ENCODE peak calls at places on chromosomes 1 and 21, in ten cellular contexts. One of them, this sample, is unnamed. For H3K36me3, the result is how much of the 10 kb centered on the place peaks cover.

GRCh38 chr21:37498664-37499063 is 132.1 kb downstream of the DYRK1A start:
- DNase-seq in upper lobe of left lung: no peak
- DNase-seq in neuronal stem cell: no peak
- DNase-seq in hepatocyte: no peak
- DNase-seq in body of pancreas: no peak
- DNase-seq in K562: no peak
- DNase-seq in fibroblast of lung: no peak
- DNase-seq in BE2C: no peak
- DNase-seq in left ventricle myocardium inferior: no peak
- DNase-seq in psoas muscle: no peak
- DNase-seq in this sample: no peak

GRCh38 chr1:57468661-57469523 is 45.0 kb upstream of the DAB1 start:
- DNase-seq in psoas muscle: no peak
- DNase-seq in hepatocyte: no peak
- DNase-seq in left ventricle myocardium inferior: no peak
- DNase-seq in K562: no peak
- DNase-seq in upper lobe of left lung: no peak
- DNase-seq in fibroblast of lung: peak
- DNase-seq in body of pancreas: no peak
- DNase-seq in BE2C: no peak
- DNase-seq in neuronal stem cell: no peak
- DNase-seq in this sample: no peak

GRCh38 chr1:60876952-60877351 is 205.4 kb upstream of the NFIA start:
- DNase-seq in left ventricle myocardium inferior: no peak
- DNase-seq in psoas muscle: no peak
- DNase-seq in fibroblast of lung: no peak
- DNase-seq in K562: no peak
- DNase-seq in neuronal stem cell: no peak
- DNase-seq in BE2C: no peak
- DNase-seq in upper lobe of left lung: no peak
- DNase-seq in body of pancreas: no peak
- DNase-seq in hepatocyte: no peak
- DNase-seq in this sample: no peak

GRCh38 chr1:35544976-35545375 is 12.2 kb downstream of the KIAA0319L start:
- DNase-seq in K562: peak
- DNase-seq in neuronal stem cell: no peak
- DNase-seq in fibroblast of lung: no peak
- DNase-seq in hepatocyte: peak
- DNase-seq in body of pancreas: peak
- DNase-seq in BE2C: peak
- DNase-seq in psoas muscle: peak
- DNase-seq in upper lobe of left lung: peak
- DNase-seq in left ventricle myocardium inferior: no peak
- DNase-seq in this sample: no peak

GRCh38 chr1:173996995-173997394 is 25.2 kb downstream of the RC3H1 start:
- DNase-seq in upper lobe of left lung: no peak
- DNase-seq in left ventricle myocardium inferior: no peak
- DNase-seq in psoas muscle: no peak
- DNase-seq in neuronal stem cell: no peak
- DNase-seq in K562: no peak
- DNase-seq in hepatocyte: no peak
- DNase-seq in fibroblast of lung: no peak
- DNase-seq in BE2C: no peak
- DNase-seq in body of pancreas: no peak
- DNase-seq in this sample: no peak

GRCh38 chr1:245677446-245678240 is 522.9 kb downstream of the KIF26B start:
- DNase-seq in psoas muscle: no peak
- DNase-seq in body of pancreas: no peak
- DNase-seq in neuronal stem cell: no peak
- DNase-seq in left ventricle myocardium inferior: no peak
- DNase-seq in fibroblast of lung: peak
- DNase-seq in BE2C: no peak
- DNase-seq in hepatocyte: no peak
- DNase-seq in K562: no peak
- DNase-seq in upper lobe of left lung: no peak
- DNase-seq in this sample: no peak

GRCh38 chr1:71074681-71075080 is 6.2 kb downstream of the ZRANB2 start:
- DNase-seq in body of pancreas: no peak
- DNase-seq in fibroblast of lung: no peak
- DNase-seq in left ventricle myocardium inferior: no peak
- DNase-seq in hepatocyte: no peak
- DNase-seq in neuronal stem cell: no peak
- DNase-seq in K562: no peak
- DNase-seq in BE2C: no peak
- DNase-seq in psoas muscle: no peak
- DNase-seq in upper lobe of left lung: no peak
- DNase-seq in this sample: no peak

GRCh38 chr1:150567717-150568561 is 11.5 kb downstream of the MCL1 start:
- DNase-seq in psoas muscle: peak
- DNase-seq in BE2C: peak
- DNase-seq in left ventricle myocardium inferior: peak
- DNase-seq in neuronal stem cell: peak
- DNase-seq in upper lobe of left lung: peak
- DNase-seq in body of pancreas: peak
- DNase-seq in fibroblast of lung: peak
- DNase-seq in K562: peak
- DNase-seq in hepatocyte: peak
- DNase-seq in this sample: peak

GRCh38 chr21:35021546-35021945 is 27.6 kb downstream of the RUNX1 start:
- DNase-seq in left ventricle myocardium inferior: no peak
- DNase-seq in neuronal stem cell: no peak
- DNase-seq in psoas muscle: no peak
- DNase-seq in body of pancreas: no peak
- DNase-seq in K562: no peak
- DNase-seq in upper lobe of left lung: no peak
- DNase-seq in BE2C: no peak
- DNase-seq in fibroblast of lung: no peak
- DNase-seq in hepatocyte: no peak
- DNase-seq in this sample: no peak

GRCh38 chr21:35024071-35024420 is 25.1 kb downstream of the RUNX1 start:
- DNase-seq in K562: no peak
- DNase-seq in body of pancreas: no peak
- DNase-seq in upper lobe of left lung: no peak
- DNase-seq in psoas muscle: no peak
- DNase-seq in BE2C: no peak
- DNase-seq in fibroblast of lung: no peak
- DNase-seq in neuronal stem cell: no peak
- DNase-seq in hepatocyte: no peak
- DNase-seq in left ventricle myocardium inferior: no peak
- DNase-seq in this sample: no peak

GRCh38 chr21:35024475-35024874 is 24.6 kb downstream of the RUNX1 start:
- DNase-seq in body of pancreas: no peak
- DNase-seq in fibroblast of lung: no peak
- DNase-seq in neuronal stem cell: no peak
- DNase-seq in K562: no peak
- DNase-seq in BE2C: no peak
- DNase-seq in upper lobe of left lung: no peak
- DNase-seq in hepatocyte: no peak
- DNase-seq in left ventricle myocardium inferior: no peak
- DNase-seq in psoas muscle: no peak
- DNase-seq in this sample: no peak

GRCh38 chr21:35025206-35026152 is 23.6 kb downstream of the RUNX1 start:
- DNase-seq in BE2C: no peak
- DNase-seq in psoas muscle: no peak
- DNase-seq in upper lobe of left lung: no peak
- DNase-seq in body of pancreas: no peak
- DNase-seq in K562: no peak
- DNase-seq in hepatocyte: no peak
- DNase-seq in neuronal stem cell: no peak
- DNase-seq in left ventricle myocardium inferior: no peak
- DNase-seq in fibroblast of lung: no peak
- DNase-seq in this sample: no peak

GRCh38 chr21:35023396-35024070 is 25.6 kb downstream of the RUNX1 start:
- DNase-seq in left ventricle myocardium inferior: no peak
- DNase-seq in fibroblast of lung: no peak
- DNase-seq in neuronal stem cell: no peak
- DNase-seq in body of pancreas: no peak
- DNase-seq in BE2C: no peak
- DNase-seq in upper lobe of left lung: no peak
- DNase-seq in psoas muscle: no peak
- DNase-seq in K562: no peak
- DNase-seq in hepatocyte: peak
- DNase-seq in this sample: no peak
- H3K36me3 ChIP-seq in left ventricle myocardium inferior: under half
- H3K36me3 ChIP-seq in fibroblast of lung: under half
- H3K36me3 ChIP-seq in neuronal stem cell: under half
- H3K36me3 ChIP-seq in body of pancreas: under half
- H3K36me3 ChIP-seq in BE2C: under half
- H3K36me3 ChIP-seq in upper lobe of left lung: under half
- H3K36me3 ChIP-seq in psoas muscle: half or more
- H3K36me3 ChIP-seq in K562: under half
- H3K36me3 ChIP-seq in hepatocyte: under half
- H3K36me3 ChIP-seq in this sample: under half

DNA sequence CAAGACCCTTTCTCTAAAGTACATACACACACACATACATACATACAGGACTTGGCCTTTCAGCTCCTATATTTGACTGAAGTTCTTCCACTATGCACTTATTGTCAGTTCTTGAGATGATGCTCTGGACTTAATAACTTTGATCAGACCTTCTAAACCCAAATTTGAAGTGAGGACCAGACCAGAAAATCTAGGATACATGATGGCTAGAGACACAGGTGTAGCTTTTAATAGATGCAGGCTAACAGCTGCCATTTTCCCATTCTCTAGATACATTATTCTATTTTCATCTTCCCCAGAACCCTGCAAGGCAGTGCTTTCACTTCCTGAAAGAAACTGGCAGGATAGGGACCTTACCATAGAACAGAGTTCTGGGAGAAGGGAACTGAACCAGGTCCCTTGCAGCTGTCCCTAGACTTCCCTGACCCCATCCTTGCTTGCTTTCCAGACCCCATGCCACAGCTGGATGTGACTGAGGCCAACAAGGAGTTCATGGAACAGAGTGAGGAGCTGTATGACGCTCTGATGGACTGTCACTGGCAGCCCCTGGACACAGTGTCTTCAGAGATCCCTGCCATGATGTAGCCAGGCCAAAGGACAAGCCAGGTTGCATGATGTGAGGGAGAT is 14.9 kb upstream of the RAB42 start:
- DNase-seq in psoas muscle: no peak
- DNase-seq in neuronal stem cell: no peak
- DNase-seq in body of pancreas: no peak
- DNase-seq in fibroblast of lung: no peak
- DNase-seq in upper lobe of left lung: no peak
- DNase-seq in K562: peak
- DNase-seq in BE2C: no peak
- DNase-seq in left ventricle myocardium inferior: no peak
- DNase-seq in hepatocyte: no peak
- DNase-seq in this sample: peak
- H3K36me3 ChIP-seq in psoas muscle: half or more
- H3K36me3 ChIP-seq in neuronal stem cell: under half
- H3K36me3 ChIP-seq in body of pancreas: under half
- H3K36me3 ChIP-seq in fibroblast of lung: under half
- H3K36me3 ChIP-seq in upper lobe of left lung: half or more
- H3K36me3 ChIP-seq in K562: half or more
- H3K36me3 ChIP-seq in BE2C: under half
- H3K36me3 ChIP-seq in left ventricle myocardium inferior: half or more
- H3K36me3 ChIP-seq in hepatocyte: under half
- H3K36me3 ChIP-seq in this sample: under half

GRCh38 chr1:235108876-235109275 is 19.8 kb downstream of the TOMM20 start:
- DNase-seq in left ventricle myocardium inferior: no peak
- DNase-seq in body of pancreas: no peak
- DNase-seq in fibroblast of lung: no peak
- DNase-seq in BE2C: no peak
- DNase-seq in neuronal stem cell: no peak
- DNase-seq in psoas muscle: no peak
- DNase-seq in hepatocyte: no peak
- DNase-seq in K562: no peak
- DNase-seq in upper lobe of left lung: no peak
- DNase-seq in this sample: no peak

GRCh38 chr1:235111107-235111506 is 17.5 kb downstream of the TOMM20 start:
- DNase-seq in hepatocyte: no peak
- DNase-seq in psoas muscle: no peak
- DNase-seq in neuronal stem cell: no peak
- DNase-seq in left ventricle myocardium inferior: no peak
- DNase-seq in upper lobe of left lung: no peak
- DNase-seq in K562: no peak
- DNase-seq in fibroblast of lung: no peak
- DNase-seq in BE2C: no peak
- DNase-seq in body of pancreas: no peak
- DNase-seq in this sample: no peak

GRCh38 chr1:235108185-235108593 is 20.4 kb downstream of the TOMM20 start:
- DNase-seq in fibroblast of lung: no peak
- DNase-seq in upper lobe of left lung: no peak
- DNase-seq in neuronal stem cell: no peak
- DNase-seq in K562: no peak
- DNase-seq in left ventricle myocardium inferior: no peak
- DNase-seq in body of pancreas: no peak
- DNase-seq in BE2C: no peak
- DNase-seq in hepatocyte: no peak
- DNase-seq in psoas muscle: no peak
- DNase-seq in this sample: no peak

GRCh38 chr1:235113183-235113917 is 15.3 kb downstream of the TOMM20 start:
- DNase-seq in psoas muscle: no peak
- DNase-seq in hepatocyte: no peak
- DNase-seq in left ventricle myocardium inferior: no peak
- DNase-seq in K562: peak
- DNase-seq in fibroblast of lung: peak
- DNase-seq in BE2C: no peak
- DNase-seq in body of pancreas: no peak
- DNase-seq in upper lobe of left lung: no peak
- DNase-seq in neuronal stem cell: no peak
- DNase-seq in this sample: no peak

DNA sequence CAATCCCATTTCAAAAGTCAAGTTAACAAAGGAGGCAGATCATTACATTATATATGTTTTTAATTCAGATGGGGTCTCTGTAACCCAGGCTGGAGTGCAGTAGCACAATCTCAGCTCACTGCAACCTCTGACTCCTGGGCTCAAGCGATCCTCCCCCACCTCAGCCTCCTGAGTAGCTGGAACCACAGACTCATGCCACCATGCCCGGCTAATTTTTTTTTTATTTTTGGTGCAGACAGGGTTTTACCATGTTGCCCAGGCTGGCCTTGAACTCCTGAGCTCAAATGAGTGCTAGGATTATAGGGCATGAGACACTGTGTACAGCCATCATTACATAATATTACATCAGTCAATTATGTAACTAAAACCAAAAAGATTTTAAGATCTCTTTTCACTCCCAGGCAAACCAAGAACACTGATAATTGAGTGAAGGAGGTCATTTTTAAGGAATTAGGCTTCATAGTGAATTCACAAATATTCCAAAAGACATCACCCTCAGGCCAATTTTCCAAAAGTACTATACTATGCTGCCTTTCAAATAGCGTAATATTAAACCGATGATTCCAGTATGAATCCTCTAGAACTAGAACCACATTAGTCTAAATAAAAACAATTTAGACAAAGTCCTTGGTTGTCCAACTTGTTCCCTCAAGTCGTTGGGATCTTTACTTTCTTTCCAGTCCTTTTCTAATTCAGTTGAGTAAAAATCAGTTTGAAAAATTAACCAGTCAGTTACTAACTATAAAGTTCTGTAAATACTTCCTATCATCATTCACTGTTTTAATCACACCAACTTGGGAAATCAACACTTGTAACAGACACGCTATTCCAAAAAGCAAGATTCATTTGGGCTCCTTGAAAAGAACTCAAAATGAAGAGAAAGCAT is 16.1 kb downstream of the TOMM20 start:
- DNase-seq in BE2C: no peak
- DNase-seq in neuronal stem cell: no peak
- DNase-seq in fibroblast of lung: no peak
- DNase-seq in K562: no peak
- DNase-seq in hepatocyte: no peak
- DNase-seq in body of pancreas: no peak
- DNase-seq in upper lobe of left lung: no peak
- DNase-seq in psoas muscle: no peak
- DNase-seq in left ventricle myocardium inferior: no peak
- DNase-seq in this sample: no peak
- H3K36me3 ChIP-seq in BE2C: half or more
- H3K36me3 ChIP-seq in neuronal stem cell: under half
- H3K36me3 ChIP-seq in fibroblast of lung: under half
- H3K36me3 ChIP-seq in K562: half or more
- H3K36me3 ChIP-seq in hepatocyte: under half
- H3K36me3 ChIP-seq in body of pancreas: under half
- H3K36me3 ChIP-seq in upper lobe of left lung: half or more
- H3K36me3 ChIP-seq in psoas muscle: half or more
- H3K36me3 ChIP-seq in left ventricle myocardium inferior: half or more
- H3K36me3 ChIP-seq in this sample: half or more

DNA sequence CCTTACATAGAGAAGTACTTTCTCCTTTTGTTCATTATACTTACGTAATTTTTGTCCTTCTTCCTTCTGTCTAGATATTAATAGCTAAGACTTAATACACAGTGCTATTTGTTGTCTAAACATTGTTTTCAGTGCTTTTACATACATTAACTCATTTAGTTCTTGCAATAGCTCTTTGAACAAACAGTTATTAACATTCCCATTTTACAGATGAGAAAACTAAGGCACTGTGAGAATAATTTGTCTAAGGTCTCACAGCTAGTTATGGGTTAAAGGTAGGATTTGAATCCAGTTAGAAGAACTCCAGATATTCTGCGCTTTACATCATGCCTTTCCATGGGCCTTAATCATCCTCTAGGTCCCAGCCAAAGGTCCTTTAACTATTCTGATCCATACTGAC is 19.6 kb downstream of the CCDC17 start:
- DNase-seq in upper lobe of left lung: no peak
- DNase-seq in K562: no peak
- DNase-seq in body of pancreas: no peak
- DNase-seq in neuronal stem cell: no peak
- DNase-seq in psoas muscle: no peak
- DNase-seq in BE2C: no peak
- DNase-seq in left ventricle myocardium inferior: no peak
- DNase-seq in hepatocyte: no peak
- DNase-seq in fibroblast of lung: no peak
- DNase-seq in this sample: no peak
- H3K36me3 ChIP-seq in upper lobe of left lung: under half
- H3K36me3 ChIP-seq in K562: half or more
- H3K36me3 ChIP-seq in body of pancreas: under half
- H3K36me3 ChIP-seq in neuronal stem cell: under half
- H3K36me3 ChIP-seq in psoas muscle: half or more
- H3K36me3 ChIP-seq in BE2C: under half
- H3K36me3 ChIP-seq in left ventricle myocardium inferior: half or more
- H3K36me3 ChIP-seq in hepatocyte: under half
- H3K36me3 ChIP-seq in fibroblast of lung: under half
- H3K36me3 ChIP-seq in this sample: under half

This sample was measured in osteoblast.